ENCODE peak calls at places on chromosomes 16 and 17, in ten cellular contexts. M is fibroblast of the aortic adventitia; U is hepatic stellate cell; A is mucosa of gallbladder; X is activated CD8-positive, alpha-beta memory T cell treated with anti-CD3 and anti-CD28 coated beads for 1 hour; N is iris pigment epithelial cell; R is HEK293T; Y is lung microvascular endothelial cell; S is OCI-M1; G is activated CD4-positive, alpha-beta T cell treated with anti-CD3 and anti-CD28 coated beads, Interleukin-2, amount 10 ng/mL, durations not matched to agents 7 days and 5 days. B is an unnamed sample.
A peak's percentile ranks its signal among the peaks of the same experiment; 100 is the strongest.

GRCh38 chr16:1681032-1681431 is 3.0 kb downstream of the JPT2 start:
- DNase-seq in M (no peak), U (no peak), A (no peak), X (no peak), N (no peak), R (no peak), Y (no peak), S (no peak), G (no peak), B (no peak)

GRCh38 chr17:968812-969766 is 10.5 kb downstream of the NXN start:
- DNase-seq in M (no peak), U (no peak), A (no peak), X (no peak), N (peak; percentile 76), R (no peak), Y (no peak), S (no peak), G (no peak), B (no peak)

GRCh38 chr17:56742601-56743000 is 91.1 kb downstream of the C17orf67 start:
- DNase-seq in M (no peak), U (no peak), A (no peak), X (no peak), N (peak; percentile 35), R (no peak), Y (no peak), S (no peak), G (no peak), B (no peak)

GRCh38 chr17:66373944-66374817 is 71.8 kb downstream of the PRKCA start:
- DNase-seq in M (no peak), U (no peak), A (peak; percentile 50), X (peak; percentile 56), N (peak; percentile 17), R (peak; percentile 30), Y (peak; percentile 56), S (no peak), G (peak; percentile 28), B (peak; percentile 68)

GRCh38 chr17:71423871-71424546 is 696.8 kb upstream of the SOX9 start:
- DNase-seq in M (no peak), U (no peak), A (no peak), X (no peak), N (peak; percentile 73), R (no peak), Y (no peak), S (no peak), G (no peak), B (no peak)

GRCh38 chr17:65662166-65662565 is 100.7 kb upstream of the AXIN2 start:
- DNase-seq in M (peak; percentile 91), U (peak; percentile 54), A (no peak), X (no peak), N (peak; percentile 87), R (no peak), Y (no peak), S (no peak), G (no peak), B (no peak)

GRCh38 chr17:66673668-66674276 is 161.1 kb upstream of the CACNG5 start:
- DNase-seq in M (peak; percentile 80), U (peak; percentile 59), A (peak; percentile 59), X (peak; percentile 17), N (peak; percentile 73), R (peak; percentile 67), Y (peak; percentile 73), S (peak; percentile 46), G (peak; percentile 60), B (peak; percentile 74)

GRCh38 chr17:40071720-40072480 is 9.1 kb downstream of the THRA start:
- DNase-seq in M (peak; percentile 44), U (no peak), A (peak; percentile 82), X (no peak), N (no peak), R (no peak), Y (no peak), S (peak; percentile 48), G (no peak), B (peak; percentile 91)

GRCh38 chr17:1736348-1737281 is 6.1 kb upstream of the SERPINF2 start:
- DNase-seq in M (peak; percentile 62), U (peak; percentile 90), A (no peak), X (no peak), N (peak; percentile 89), R (no peak), Y (peak; percentile 68), S (peak; percentile 68), G (no peak), B (peak; percentile 40)

GRCh38 chr17:15392326-15392739 is 50.9 kb upstream of the TEKT3 start:
- DNase-seq in M (peak; percentile 84), U (peak; percentile 49), A (no peak), X (no peak), N (peak; percentile 85), R (no peak), Y (peak; percentile 54), S (no peak), G (no peak), B (peak; percentile 28)

GRCh38 chr16:64459821-64460220 is 662.0 kb downstream of the CDH11 start:
- DNase-seq in M (peak; percentile 74), U (no peak), A (no peak), X (no peak), N (peak; percentile 55), R (no peak), Y (no peak), S (no peak), G (no peak), B (no peak)

GRCh38 chr16:30951785-30952184 is 2.9 kb downstream of the ORAI3 start:
- DNase-seq in M (peak; percentile 98), U (no peak), A (peak; percentile 66), X (no peak), N (peak; percentile 61), R (no peak), Y (no peak), S (no peak), G (no peak), B (no peak)

GRCh38 chr17:77927777-77928518 is 30.6 kb upstream of the TNRC6C start:
- DNase-seq in M (no peak), U (no peak), A (no peak), X (no peak), N (no peak), R (no peak), Y (no peak), S (no peak), G (no peak), B (no peak)

GRCh38 chr16:86910146-86910805 is 331.9 kb downstream of the FOXL1 start:
- DNase-seq in M (no peak), U (no peak), A (no peak), X (no peak), N (no peak), R (no peak), Y (no peak), S (no peak), G (no peak), B (no peak)

GRCh38 chr17:4536742-4537411 is 18.3 kb downstream of the MYBBP1A start:
- DNase-seq in M (peak; percentile 75), U (no peak), A (no peak), X (no peak), N (peak; percentile 29), R (no peak), Y (peak; percentile 29), S (no peak), G (no peak), B (no peak)

GRCh38 chr16:81537721-81538561 is 93.3 kb downstream of the CMIP start:
- DNase-seq in M (peak; percentile 80), U (no peak), A (no peak), X (no peak), N (peak; percentile 58), R (peak; percentile 38), Y (no peak), S (no peak), G (no peak), B (no peak)

GRCh38 chr16:84604477-84605013 is 13.3 kb downstream of the COTL1 start:
- DNase-seq in M (no peak), U (no peak), A (no peak), X (no peak), N (no peak), R (no peak), Y (no peak), S (no peak), G (no peak), B (no peak)

GRCh38 chr16:10964891-10965326 is 20.5 kb downstream of the CLEC16A start:
- DNase-seq in M (no peak), U (no peak), A (no peak), X (no peak), N (no peak), R (no peak), Y (peak; percentile 78), S (no peak), G (peak; percentile 69), B (no peak)

GRCh38 chr17:1765576-1765975 is 3.7 kb downstream of the SERPINF1 start:
- DNase-seq in M (no peak), U (no peak), A (no peak), X (no peak), N (no peak), R (no peak), Y (no peak), S (no peak), G (no peak), B (no peak)

GRCh38 chr16:89013692-89014455 is 36.9 kb upstream of the CBFA2T3 start:
- DNase-seq in M (no peak), U (no peak), A (no peak), X (no peak), N (no peak), R (no peak), Y (no peak), S (no peak), G (no peak), B (no peak)

GRCh38 chr16:1990336-1991134 is 765 bp downstream of the SYNGR3 start:
- DNase-seq in M (no peak), U (no peak), A (no peak), X (no peak), N (no peak), R (no peak), Y (no peak), S (no peak), G (no peak), B (peak; percentile 40)

GRCh38 chr16:87765473-87765775 is 362 bp downstream of the KLHDC4 start:
- DNase-seq in M (no peak), U (no peak), A (no peak), X (peak; percentile 37), N (peak; percentile 18), R (peak; percentile 37), Y (peak; percentile 15), S (no peak), G (peak; percentile 77), B (no peak)

GRCh38 chr17:39757176-39757662 is 19.5 kb downstream of the GRB7 start:
- DNase-seq in M (no peak), U (no peak), A (no peak), X (no peak), N (no peak), R (no peak), Y (no peak), S (no peak), G (no peak), B (no peak)

GRCh38 chr17:82664701-82665182 is 16.5 kb upstream of the WDR45B start:
- DNase-seq in M (no peak), U (no peak), A (no peak), X (no peak), N (no peak), R (no peak), Y (no peak), S (no peak), G (no peak), B (no peak)

GRCh38 chr17:11882716-11883115 is 114.6 kb downstream of the ZNF18 start:
- DNase-seq in M (no peak), U (no peak), A (no peak), X (no peak), N (no peak), R (no peak), Y (no peak), S (no peak), G (no peak), B (no peak)

GRCh38 chr17:75698659-75699058 is 22.6 kb upstream of the ITGB4 start:
- DNase-seq in M (no peak), U (no peak), A (no peak), X (no peak), N (no peak), R (no peak), Y (no peak), S (no peak), G (no peak), B (peak; percentile 66)

GRCh38 chr17:27494192-27495091 is 38.2 kb downstream of the KSR1 start:
- DNase-seq in M (peak; percentile 85), U (no peak), A (peak; percentile 77), X (no peak), N (peak; percentile 23), R (peak; percentile 12), Y (peak; percentile 44), S (peak; percentile 19), G (no peak), B (peak; percentile 98)

GRCh38 chr16:21526923-21527807 is 72.2 kb upstream of the METTL9 start:
- DNase-seq in M (no peak), U (no peak), A (no peak), X (no peak), N (no peak), R (no peak), Y (no peak), S (peak; percentile 76), G (no peak), B (no peak)